ENCODE peak calls at places on chromosomes 1 and 21, in eight cellular contexts. One of them, this sample, is unnamed.

GRCh38 chr1:41037116-41037903 is 15.8 kb upstream of the SLFNL1 start:
- DNase-seq in stimulated activated CD8-positive, alpha-beta memory T cell treated with anti-CD3 and anti-CD28 coated beads, Interleukin-7, amount 100 ng/mL, for 4 hours: no peak
- DNase-seq in RPMI7951: no peak
- DNase-seq in stimulated activated CD4-positive, alpha-beta T cell treated with anti-CD3 and anti-CD28 coated beads, Interleukin-2, amount 100 ng/mL, for 48 hours: no peak
- DNase-seq in left lung: no peak
- DNase-seq in GM23248: no peak
- DNase-seq in A549: no peak
- DNase-seq in activated CD8-positive, alpha-beta T cell treated with anti-CD3 and anti-CD28 coated beads, Interleukin-2, amount 10 ng/mL, durations not matched to agents 7 days and 5 days: no peak
- DNase-seq in this sample: no peak

GRCh38 chr1:207959141-207959825 is 48.4 kb upstream of the CD34 start:
- DNase-seq in left lung: peak; percentile 88
- DNase-seq in activated CD8-positive, alpha-beta T cell treated with anti-CD3 and anti-CD28 coated beads, Interleukin-2, amount 10 ng/mL, durations not matched to agents 7 days and 5 days: no peak
- DNase-seq in A549: no peak
- DNase-seq in stimulated activated CD4-positive, alpha-beta T cell treated with anti-CD3 and anti-CD28 coated beads, Interleukin-2, amount 100 ng/mL, for 48 hours: peak; percentile 9
- DNase-seq in GM23248: peak; percentile 80
- DNase-seq in stimulated activated CD8-positive, alpha-beta memory T cell treated with anti-CD3 and anti-CD28 coated beads, Interleukin-7, amount 100 ng/mL, for 4 hours: no peak
- DNase-seq in RPMI7951: no peak
- DNase-seq in this sample: peak; percentile 92

GRCh38 chr1:1033009-1033587 is 13.2 kb downstream of the AGRN start:
- DNase-seq in RPMI7951: no peak
- DNase-seq in left lung: peak; percentile 91
- DNase-seq in GM23248: peak; percentile 82
- DNase-seq in stimulated activated CD8-positive, alpha-beta memory T cell treated with anti-CD3 and anti-CD28 coated beads, Interleukin-7, amount 100 ng/mL, for 4 hours: peak; percentile 93
- DNase-seq in A549: peak; percentile 43
- DNase-seq in stimulated activated CD4-positive, alpha-beta T cell treated with anti-CD3 and anti-CD28 coated beads, Interleukin-2, amount 100 ng/mL, for 48 hours: peak; percentile 93
- DNase-seq in activated CD8-positive, alpha-beta T cell treated with anti-CD3 and anti-CD28 coated beads, Interleukin-2, amount 10 ng/mL, durations not matched to agents 7 days and 5 days: peak; percentile 95
- DNase-seq in this sample: peak; percentile 92

GRCh38 chr1:84090447-84091244 is 53.4 kb upstream of the PRKACB start:
- DNase-seq in activated CD8-positive, alpha-beta T cell treated with anti-CD3 and anti-CD28 coated beads, Interleukin-2, amount 10 ng/mL, durations not matched to agents 7 days and 5 days: peak; percentile 27
- DNase-seq in stimulated activated CD4-positive, alpha-beta T cell treated with anti-CD3 and anti-CD28 coated beads, Interleukin-2, amount 100 ng/mL, for 48 hours: no peak
- DNase-seq in RPMI7951: no peak
- DNase-seq in GM23248: no peak
- DNase-seq in stimulated activated CD8-positive, alpha-beta memory T cell treated with anti-CD3 and anti-CD28 coated beads, Interleukin-7, amount 100 ng/mL, for 4 hours: no peak
- DNase-seq in A549: no peak
- DNase-seq in left lung: no peak
- DNase-seq in this sample: no peak

GRCh38 chr1:147080671-147081394 is 91.4 kb downstream of the PRKAB2 start:
- DNase-seq in activated CD8-positive, alpha-beta T cell treated with anti-CD3 and anti-CD28 coated beads, Interleukin-2, amount 10 ng/mL, durations not matched to agents 7 days and 5 days: no peak
- DNase-seq in stimulated activated CD8-positive, alpha-beta memory T cell treated with anti-CD3 and anti-CD28 coated beads, Interleukin-7, amount 100 ng/mL, for 4 hours: no peak
- DNase-seq in A549: no peak
- DNase-seq in stimulated activated CD4-positive, alpha-beta T cell treated with anti-CD3 and anti-CD28 coated beads, Interleukin-2, amount 100 ng/mL, for 48 hours: no peak
- DNase-seq in left lung: no peak
- DNase-seq in GM23248: no peak
- DNase-seq in RPMI7951: no peak
- DNase-seq in this sample: no peak

GRCh38 chr1:15206418-15207030 is 40.5 kb upstream of the FHAD1 start:
- DNase-seq in activated CD8-positive, alpha-beta T cell treated with anti-CD3 and anti-CD28 coated beads, Interleukin-2, amount 10 ng/mL, durations not matched to agents 7 days and 5 days: no peak
- DNase-seq in GM23248: no peak
- DNase-seq in RPMI7951: peak; percentile 65
- DNase-seq in stimulated activated CD4-positive, alpha-beta T cell treated with anti-CD3 and anti-CD28 coated beads, Interleukin-2, amount 100 ng/mL, for 48 hours: no peak
- DNase-seq in A549: no peak
- DNase-seq in left lung: no peak
- DNase-seq in stimulated activated CD8-positive, alpha-beta memory T cell treated with anti-CD3 and anti-CD28 coated beads, Interleukin-7, amount 100 ng/mL, for 4 hours: no peak
- DNase-seq in this sample: peak; percentile 62

GRCh38 chr1:21189906-21190500 is 13.3 kb upstream of the EIF4G3 start:
- DNase-seq in activated CD8-positive, alpha-beta T cell treated with anti-CD3 and anti-CD28 coated beads, Interleukin-2, amount 10 ng/mL, durations not matched to agents 7 days and 5 days: no peak
- DNase-seq in GM23248: no peak
- DNase-seq in stimulated activated CD4-positive, alpha-beta T cell treated with anti-CD3 and anti-CD28 coated beads, Interleukin-2, amount 100 ng/mL, for 48 hours: no peak
- DNase-seq in A549: no peak
- DNase-seq in left lung: no peak
- DNase-seq in stimulated activated CD8-positive, alpha-beta memory T cell treated with anti-CD3 and anti-CD28 coated beads, Interleukin-7, amount 100 ng/mL, for 4 hours: no peak
- DNase-seq in RPMI7951: no peak
- DNase-seq in this sample: no peak

GRCh38 chr1:5859766-5860165 is 132.5 kb downstream of the NPHP4 start:
- DNase-seq in RPMI7951: no peak
- DNase-seq in activated CD8-positive, alpha-beta T cell treated with anti-CD3 and anti-CD28 coated beads, Interleukin-2, amount 10 ng/mL, durations not matched to agents 7 days and 5 days: no peak
- DNase-seq in GM23248: no peak
- DNase-seq in A549: no peak
- DNase-seq in stimulated activated CD4-positive, alpha-beta T cell treated with anti-CD3 and anti-CD28 coated beads, Interleukin-2, amount 100 ng/mL, for 48 hours: no peak
- DNase-seq in stimulated activated CD8-positive, alpha-beta memory T cell treated with anti-CD3 and anti-CD28 coated beads, Interleukin-7, amount 100 ng/mL, for 4 hours: no peak
- DNase-seq in left lung: peak; percentile 61
- DNase-seq in this sample: no peak

GRCh38 chr1:225886159-225887029 is 2.6 kb downstream of the LEFTY1 start:
- DNase-seq in GM23248: no peak
- DNase-seq in stimulated activated CD8-positive, alpha-beta memory T cell treated with anti-CD3 and anti-CD28 coated beads, Interleukin-7, amount 100 ng/mL, for 4 hours: no peak
- DNase-seq in stimulated activated CD4-positive, alpha-beta T cell treated with anti-CD3 and anti-CD28 coated beads, Interleukin-2, amount 100 ng/mL, for 48 hours: no peak
- DNase-seq in activated CD8-positive, alpha-beta T cell treated with anti-CD3 and anti-CD28 coated beads, Interleukin-2, amount 10 ng/mL, durations not matched to agents 7 days and 5 days: no peak
- DNase-seq in A549: no peak
- DNase-seq in left lung: no peak
- DNase-seq in RPMI7951: peak; percentile 22
- DNase-seq in this sample: no peak

GRCh38 chr1:39646232-39647081 is 7.0 kb upstream of the HEYL start:
- DNase-seq in left lung: no peak
- DNase-seq in activated CD8-positive, alpha-beta T cell treated with anti-CD3 and anti-CD28 coated beads, Interleukin-2, amount 10 ng/mL, durations not matched to agents 7 days and 5 days: no peak
- DNase-seq in stimulated activated CD4-positive, alpha-beta T cell treated with anti-CD3 and anti-CD28 coated beads, Interleukin-2, amount 100 ng/mL, for 48 hours: no peak
- DNase-seq in GM23248: peak; percentile 64
- DNase-seq in stimulated activated CD8-positive, alpha-beta memory T cell treated with anti-CD3 and anti-CD28 coated beads, Interleukin-7, amount 100 ng/mL, for 4 hours: no peak
- DNase-seq in RPMI7951: peak; percentile 80
- DNase-seq in A549: no peak
- DNase-seq in this sample: peak; percentile 72

GRCh38 chr1:87200875-87201638 is 127.6 kb upstream of the LMO4 start:
- DNase-seq in GM23248: no peak
- DNase-seq in left lung: no peak
- DNase-seq in activated CD8-positive, alpha-beta T cell treated with anti-CD3 and anti-CD28 coated beads, Interleukin-2, amount 10 ng/mL, durations not matched to agents 7 days and 5 days: no peak
- DNase-seq in stimulated activated CD8-positive, alpha-beta memory T cell treated with anti-CD3 and anti-CD28 coated beads, Interleukin-7, amount 100 ng/mL, for 4 hours: no peak
- DNase-seq in stimulated activated CD4-positive, alpha-beta T cell treated with anti-CD3 and anti-CD28 coated beads, Interleukin-2, amount 100 ng/mL, for 48 hours: no peak
- DNase-seq in RPMI7951: no peak
- DNase-seq in A549: no peak
- DNase-seq in this sample: no peak

GRCh38 chr1:212285685-212286436 is 651 bp downstream of the PPP2R5A start:
- DNase-seq in activated CD8-positive, alpha-beta T cell treated with anti-CD3 and anti-CD28 coated beads, Interleukin-2, amount 10 ng/mL, durations not matched to agents 7 days and 5 days: peak; percentile 78
- DNase-seq in RPMI7951: peak; percentile 46
- DNase-seq in A549: peak; percentile 62
- DNase-seq in left lung: peak; percentile 93
- DNase-seq in stimulated activated CD8-positive, alpha-beta memory T cell treated with anti-CD3 and anti-CD28 coated beads, Interleukin-7, amount 100 ng/mL, for 4 hours: peak; percentile 67
- DNase-seq in stimulated activated CD4-positive, alpha-beta T cell treated with anti-CD3 and anti-CD28 coated beads, Interleukin-2, amount 100 ng/mL, for 48 hours: peak; percentile 62
- DNase-seq in GM23248: peak; percentile 83
- DNase-seq in this sample: peak; percentile 90

GRCh38 chr1:160621633-160622413 is 25.0 kb downstream of the SLAMF1 start:
- DNase-seq in left lung: no peak
- DNase-seq in stimulated activated CD4-positive, alpha-beta T cell treated with anti-CD3 and anti-CD28 coated beads, Interleukin-2, amount 100 ng/mL, for 48 hours: no peak
- DNase-seq in activated CD8-positive, alpha-beta T cell treated with anti-CD3 and anti-CD28 coated beads, Interleukin-2, amount 10 ng/mL, durations not matched to agents 7 days and 5 days: no peak
- DNase-seq in stimulated activated CD8-positive, alpha-beta memory T cell treated with anti-CD3 and anti-CD28 coated beads, Interleukin-7, amount 100 ng/mL, for 4 hours: no peak
- DNase-seq in GM23248: no peak
- DNase-seq in A549: no peak
- DNase-seq in RPMI7951: no peak
- DNase-seq in this sample: no peak

GRCh38 chr1:31977361-31978131 is 36.1 kb upstream of the KHDRBS1 start:
- DNase-seq in left lung: no peak
- DNase-seq in RPMI7951: peak; percentile 53
- DNase-seq in stimulated activated CD8-positive, alpha-beta memory T cell treated with anti-CD3 and anti-CD28 coated beads, Interleukin-7, amount 100 ng/mL, for 4 hours: no peak
- DNase-seq in stimulated activated CD4-positive, alpha-beta T cell treated with anti-CD3 and anti-CD28 coated beads, Interleukin-2, amount 100 ng/mL, for 48 hours: no peak
- DNase-seq in activated CD8-positive, alpha-beta T cell treated with anti-CD3 and anti-CD28 coated beads, Interleukin-2, amount 10 ng/mL, durations not matched to agents 7 days and 5 days: no peak
- DNase-seq in GM23248: peak; percentile 65
- DNase-seq in A549: peak; percentile 65
- DNase-seq in this sample: no peak

GRCh38 chr1:1021010-1021845 is 1.3 kb downstream of the AGRN start:
- DNase-seq in activated CD8-positive, alpha-beta T cell treated with anti-CD3 and anti-CD28 coated beads, Interleukin-2, amount 10 ng/mL, durations not matched to agents 7 days and 5 days: no peak
- DNase-seq in stimulated activated CD4-positive, alpha-beta T cell treated with anti-CD3 and anti-CD28 coated beads, Interleukin-2, amount 100 ng/mL, for 48 hours: no peak
- DNase-seq in RPMI7951: peak; percentile 91
- DNase-seq in left lung: peak; percentile 91
- DNase-seq in A549: peak; percentile 78
- DNase-seq in stimulated activated CD8-positive, alpha-beta memory T cell treated with anti-CD3 and anti-CD28 coated beads, Interleukin-7, amount 100 ng/mL, for 4 hours: no peak
- DNase-seq in GM23248: peak; percentile 78
- DNase-seq in this sample: no peak

GRCh38 chr1:236916131-236916800 is 88.0 kb downstream of the MT1HL1 start:
- DNase-seq in GM23248: no peak
- DNase-seq in stimulated activated CD4-positive, alpha-beta T cell treated with anti-CD3 and anti-CD28 coated beads, Interleukin-2, amount 100 ng/mL, for 48 hours: no peak
- DNase-seq in A549: no peak
- DNase-seq in left lung: no peak
- DNase-seq in activated CD8-positive, alpha-beta T cell treated with anti-CD3 and anti-CD28 coated beads, Interleukin-2, amount 10 ng/mL, durations not matched to agents 7 days and 5 days: no peak
- DNase-seq in RPMI7951: no peak
- DNase-seq in stimulated activated CD8-positive, alpha-beta memory T cell treated with anti-CD3 and anti-CD28 coated beads, Interleukin-7, amount 100 ng/mL, for 4 hours: no peak
- DNase-seq in this sample: no peak

GRCh38 chr1:199010933-199011332 is 372.1 kb downstream of the PTPRC start:
- DNase-seq in activated CD8-positive, alpha-beta T cell treated with anti-CD3 and anti-CD28 coated beads, Interleukin-2, amount 10 ng/mL, durations not matched to agents 7 days and 5 days: no peak
- DNase-seq in left lung: no peak
- DNase-seq in stimulated activated CD4-positive, alpha-beta T cell treated with anti-CD3 and anti-CD28 coated beads, Interleukin-2, amount 100 ng/mL, for 48 hours: no peak
- DNase-seq in A549: no peak
- DNase-seq in RPMI7951: no peak
- DNase-seq in stimulated activated CD8-positive, alpha-beta memory T cell treated with anti-CD3 and anti-CD28 coated beads, Interleukin-7, amount 100 ng/mL, for 4 hours: no peak
- DNase-seq in GM23248: peak; percentile 21
- DNase-seq in this sample: no peak

GRCh38 chr1:45518910-45519309 is 2.8 kb downstream of the PRDX1 start:
- DNase-seq in stimulated activated CD8-positive, alpha-beta memory T cell treated with anti-CD3 and anti-CD28 coated beads, Interleukin-7, amount 100 ng/mL, for 4 hours: no peak
- DNase-seq in A549: no peak
- DNase-seq in RPMI7951: peak; percentile 35
- DNase-seq in left lung: no peak
- DNase-seq in activated CD8-positive, alpha-beta T cell treated with anti-CD3 and anti-CD28 coated beads, Interleukin-2, amount 10 ng/mL, durations not matched to agents 7 days and 5 days: no peak
- DNase-seq in GM23248: no peak
- DNase-seq in stimulated activated CD4-positive, alpha-beta T cell treated with anti-CD3 and anti-CD28 coated beads, Interleukin-2, amount 100 ng/mL, for 48 hours: no peak
- DNase-seq in this sample: no peak

GRCh38 chr1:44581205-44581604 is 93.1 kb downstream of the TMEM53 start:
- DNase-seq in stimulated activated CD4-positive, alpha-beta T cell treated with anti-CD3 and anti-CD28 coated beads, Interleukin-2, amount 100 ng/mL, for 48 hours: no peak
- DNase-seq in A549: no peak
- DNase-seq in activated CD8-positive, alpha-beta T cell treated with anti-CD3 and anti-CD28 coated beads, Interleukin-2, amount 10 ng/mL, durations not matched to agents 7 days and 5 days: no peak
- DNase-seq in GM23248: no peak
- DNase-seq in left lung: no peak
- DNase-seq in RPMI7951: no peak
- DNase-seq in stimulated activated CD8-positive, alpha-beta memory T cell treated with anti-CD3 and anti-CD28 coated beads, Interleukin-7, amount 100 ng/mL, for 4 hours: no peak
- DNase-seq in this sample: no peak

GRCh38 chr1:213260322-213261075 is 209.5 kb downstream of the RPS6KC1 start:
- DNase-seq in stimulated activated CD4-positive, alpha-beta T cell treated with anti-CD3 and anti-CD28 coated beads, Interleukin-2, amount 100 ng/mL, for 48 hours: no peak
- DNase-seq in left lung: no peak
- DNase-seq in stimulated activated CD8-positive, alpha-beta memory T cell treated with anti-CD3 and anti-CD28 coated beads, Interleukin-7, amount 100 ng/mL, for 4 hours: no peak
- DNase-seq in RPMI7951: no peak
- DNase-seq in GM23248: no peak
- DNase-seq in activated CD8-positive, alpha-beta T cell treated with anti-CD3 and anti-CD28 coated beads, Interleukin-2, amount 10 ng/mL, durations not matched to agents 7 days and 5 days: no peak
- DNase-seq in A549: no peak
- DNase-seq in this sample: no peak

GRCh38 chr1:12594966-12595838 is 22.8 kb downstream of the DHRS3 start:
- DNase-seq in activated CD8-positive, alpha-beta T cell treated with anti-CD3 and anti-CD28 coated beads, Interleukin-2, amount 10 ng/mL, durations not matched to agents 7 days and 5 days: peak; percentile 48
- DNase-seq in stimulated activated CD8-positive, alpha-beta memory T cell treated with anti-CD3 and anti-CD28 coated beads, Interleukin-7, amount 100 ng/mL, for 4 hours: peak; percentile 26
- DNase-seq in RPMI7951: peak; percentile 66
- DNase-seq in stimulated activated CD4-positive, alpha-beta T cell treated with anti-CD3 and anti-CD28 coated beads, Interleukin-2, amount 100 ng/mL, for 48 hours: peak; percentile 21
- DNase-seq in A549: peak; percentile 80
- DNase-seq in GM23248: peak; percentile 88
- DNase-seq in left lung: peak; percentile 87
- DNase-seq in this sample: peak; percentile 91

GRCh38 chr21:27225142-27225541 is 258.3 kb upstream of the ADAMTS5 start:
- DNase-seq in left lung: no peak
- DNase-seq in stimulated activated CD8-positive, alpha-beta memory T cell treated with anti-CD3 and anti-CD28 coated beads, Interleukin-7, amount 100 ng/mL, for 4 hours: no peak
- DNase-seq in A549: no peak
- DNase-seq in GM23248: peak; percentile 55
- DNase-seq in activated CD8-positive, alpha-beta T cell treated with anti-CD3 and anti-CD28 coated beads, Interleukin-2, amount 10 ng/mL, durations not matched to agents 7 days and 5 days: no peak
- DNase-seq in RPMI7951: no peak
- DNase-seq in stimulated activated CD4-positive, alpha-beta T cell treated with anti-CD3 and anti-CD28 coated beads, Interleukin-2, amount 100 ng/mL, for 48 hours: no peak
- DNase-seq in this sample: no peak

GRCh38 chr1:181430015-181430657 is 53.2 kb upstream of the CACNA1E start:
- DNase-seq in activated CD8-positive, alpha-beta T cell treated with anti-CD3 and anti-CD28 coated beads, Interleukin-2, amount 10 ng/mL, durations not matched to agents 7 days and 5 days: no peak
- DNase-seq in GM23248: no peak
- DNase-seq in left lung: no peak
- DNase-seq in stimulated activated CD8-positive, alpha-beta memory T cell treated with anti-CD3 and anti-CD28 coated beads, Interleukin-7, amount 100 ng/mL, for 4 hours: no peak
- DNase-seq in RPMI7951: peak; percentile 28
- DNase-seq in A549: no peak
- DNase-seq in stimulated activated CD4-positive, alpha-beta T cell treated with anti-CD3 and anti-CD28 coated beads, Interleukin-2, amount 100 ng/mL, for 48 hours: no peak
- DNase-seq in this sample: no peak

GRCh38 chr1:53508991-53509663 is 49.9 kb downstream of the DMRTB1 start:
- DNase-seq in stimulated activated CD4-positive, alpha-beta T cell treated with anti-CD3 and anti-CD28 coated beads, Interleukin-2, amount 100 ng/mL, for 48 hours: no peak
- DNase-seq in RPMI7951: peak; percentile 50
- DNase-seq in GM23248: peak; percentile 47
- DNase-seq in A549: no peak
- DNase-seq in activated CD8-positive, alpha-beta T cell treated with anti-CD3 and anti-CD28 coated beads, Interleukin-2, amount 10 ng/mL, durations not matched to agents 7 days and 5 days: no peak
- DNase-seq in stimulated activated CD8-positive, alpha-beta memory T cell treated with anti-CD3 and anti-CD28 coated beads, Interleukin-7, amount 100 ng/mL, for 4 hours: no peak
- DNase-seq in left lung: peak; percentile 75
- DNase-seq in this sample: no peak

GRCh38 chr1:36156329-36157114 is 562 bp downstream of the MAP7D1 start:
- DNase-seq in RPMI7951: peak; percentile 60
- DNase-seq in A549: peak; percentile 47
- DNase-seq in GM23248: peak; percentile 76
- DNase-seq in stimulated activated CD4-positive, alpha-beta T cell treated with anti-CD3 and anti-CD28 coated beads, Interleukin-2, amount 100 ng/mL, for 48 hours: peak; percentile 40
- DNase-seq in stimulated activated CD8-positive, alpha-beta memory T cell treated with anti-CD3 and anti-CD28 coated beads, Interleukin-7, amount 100 ng/mL, for 4 hours: peak; percentile 44
- DNase-seq in activated CD8-positive, alpha-beta T cell treated with anti-CD3 and anti-CD28 coated beads, Interleukin-2, amount 10 ng/mL, durations not matched to agents 7 days and 5 days: peak; percentile 75
- DNase-seq in left lung: peak; percentile 91
- DNase-seq in this sample: peak; percentile 90

GRCh38 chr1:148263128-148263905 is 111.2 kb upstream of the NBPF11 start:
- DNase-seq in activated CD8-positive, alpha-beta T cell treated with anti-CD3 and anti-CD28 coated beads, Interleukin-2, amount 10 ng/mL, durations not matched to agents 7 days and 5 days: peak; percentile 73
- DNase-seq in stimulated activated CD8-positive, alpha-beta memory T cell treated with anti-CD3 and anti-CD28 coated beads, Interleukin-7, amount 100 ng/mL, for 4 hours: peak; percentile 36
- DNase-seq in A549: peak; percentile 92
- DNase-seq in GM23248: peak; percentile 78
- DNase-seq in stimulated activated CD4-positive, alpha-beta T cell treated with anti-CD3 and anti-CD28 coated beads, Interleukin-2, amount 100 ng/mL, for 48 hours: peak; percentile 67
- DNase-seq in RPMI7951: peak; percentile 52
- DNase-seq in left lung: peak; percentile 85
- DNase-seq in this sample: peak; percentile 80

GRCh38 chr1:52738148-52738547 is 11.9 kb downstream of the ZYG11B start:
- DNase-seq in left lung: no peak
- DNase-seq in RPMI7951: no peak
- DNase-seq in stimulated activated CD4-positive, alpha-beta T cell treated with anti-CD3 and anti-CD28 coated beads, Interleukin-2, amount 100 ng/mL, for 48 hours: no peak
- DNase-seq in stimulated activated CD8-positive, alpha-beta memory T cell treated with anti-CD3 and anti-CD28 coated beads, Interleukin-7, amount 100 ng/mL, for 4 hours: no peak
- DNase-seq in A549: no peak
- DNase-seq in activated CD8-positive, alpha-beta T cell treated with anti-CD3 and anti-CD28 coated beads, Interleukin-2, amount 10 ng/mL, durations not matched to agents 7 days and 5 days: no peak
- DNase-seq in GM23248: no peak
- DNase-seq in this sample: no peak

GRCh38 chr1:27520651-27521050 is 30.7 kb upstream of the WASF2 start:
- DNase-seq in A549: no peak
- DNase-seq in stimulated activated CD4-positive, alpha-beta T cell treated with anti-CD3 and anti-CD28 coated beads, Interleukin-2, amount 100 ng/mL, for 48 hours: no peak
- DNase-seq in left lung: no peak
- DNase-seq in activated CD8-positive, alpha-beta T cell treated with anti-CD3 and anti-CD28 coated beads, Interleukin-2, amount 10 ng/mL, durations not matched to agents 7 days and 5 days: no peak
- DNase-seq in RPMI7951: no peak
- DNase-seq in GM23248: no peak
- DNase-seq in stimulated activated CD8-positive, alpha-beta memory T cell treated with anti-CD3 and anti-CD28 coated beads, Interleukin-7, amount 100 ng/mL, for 4 hours: no peak
- DNase-seq in this sample: no peak

GRCh38 chr21:21997390-21998333 is 999.5 kb downstream of the NCAM2 start:
- DNase-seq in stimulated activated CD8-positive, alpha-beta memory T cell treated with anti-CD3 and anti-CD28 coated beads, Interleukin-7, amount 100 ng/mL, for 4 hours: no peak
- DNase-seq in activated CD8-positive, alpha-beta T cell treated with anti-CD3 and anti-CD28 coated beads, Interleukin-2, amount 10 ng/mL, durations not matched to agents 7 days and 5 days: peak; percentile 58
- DNase-seq in GM23248: no peak
- DNase-seq in RPMI7951: peak; percentile 2
- DNase-seq in stimulated activated CD4-positive, alpha-beta T cell treated with anti-CD3 and anti-CD28 coated beads, Interleukin-2, amount 100 ng/mL, for 48 hours: no peak
- DNase-seq in left lung: no peak
- DNase-seq in A549: no peak
- DNase-seq in this sample: no peak

GRCh38 chr1:85417876-85418275 is 47.1 kb downstream of the DDAH1 start:
- DNase-seq in A549: no peak
- DNase-seq in GM23248: no peak
- DNase-seq in activated CD8-positive, alpha-beta T cell treated with anti-CD3 and anti-CD28 coated beads, Interleukin-2, amount 10 ng/mL, durations not matched to agents 7 days and 5 days: no peak
- DNase-seq in stimulated activated CD4-positive, alpha-beta T cell treated with anti-CD3 and anti-CD28 coated beads, Interleukin-2, amount 100 ng/mL, for 48 hours: no peak
- DNase-seq in left lung: no peak
- DNase-seq in RPMI7951: no peak
- DNase-seq in stimulated activated CD8-positive, alpha-beta memory T cell treated with anti-CD3 and anti-CD28 coated beads, Interleukin-7, amount 100 ng/mL, for 4 hours: no peak
- DNase-seq in this sample: no peak

GRCh38 chr1:55775007-55775406 is 559.8 kb upstream of the USP24 start:
- DNase-seq in stimulated activated CD4-positive, alpha-beta T cell treated with anti-CD3 and anti-CD28 coated beads, Interleukin-2, amount 100 ng/mL, for 48 hours: no peak
- DNase-seq in left lung: no peak
- DNase-seq in GM23248: no peak
- DNase-seq in A549: no peak
- DNase-seq in activated CD8-positive, alpha-beta T cell treated with anti-CD3 and anti-CD28 coated beads, Interleukin-2, amount 10 ng/mL, durations not matched to agents 7 days and 5 days: no peak
- DNase-seq in stimulated activated CD8-positive, alpha-beta memory T cell treated with anti-CD3 and anti-CD28 coated beads, Interleukin-7, amount 100 ng/mL, for 4 hours: no peak
- DNase-seq in RPMI7951: peak; percentile 68
- DNase-seq in this sample: no peak

GRCh38 chr1:19420606-19421005 is 64.7 kb downstream of the CAPZB start:
- DNase-seq in left lung: no peak
- DNase-seq in A549: no peak
- DNase-seq in RPMI7951: no peak
- DNase-seq in GM23248: no peak
- DNase-seq in stimulated activated CD4-positive, alpha-beta T cell treated with anti-CD3 and anti-CD28 coated beads, Interleukin-2, amount 100 ng/mL, for 48 hours: no peak
- DNase-seq in stimulated activated CD8-positive, alpha-beta memory T cell treated with anti-CD3 and anti-CD28 coated beads, Interleukin-7, amount 100 ng/mL, for 4 hours: no peak
- DNase-seq in activated CD8-positive, alpha-beta T cell treated with anti-CD3 and anti-CD28 coated beads, Interleukin-2, amount 10 ng/mL, durations not matched to agents 7 days and 5 days: no peak
- DNase-seq in this sample: no peak

GRCh38 chr1:183635112-183635605 is 424 bp downstream of the ARPC5 start:
- DNase-seq in stimulated activated CD4-positive, alpha-beta T cell treated with anti-CD3 and anti-CD28 coated beads, Interleukin-2, amount 100 ng/mL, for 48 hours: peak; percentile 16
- DNase-seq in GM23248: peak; percentile 67
- DNase-seq in activated CD8-positive, alpha-beta T cell treated with anti-CD3 and anti-CD28 coated beads, Interleukin-2, amount 10 ng/mL, durations not matched to agents 7 days and 5 days: peak; percentile 33
- DNase-seq in A549: no peak
- DNase-seq in left lung: peak; percentile 91
- DNase-seq in stimulated activated CD8-positive, alpha-beta memory T cell treated with anti-CD3 and anti-CD28 coated beads, Interleukin-7, amount 100 ng/mL, for 4 hours: peak; percentile 5
- DNase-seq in RPMI7951: peak; percentile 37
- DNase-seq in this sample: peak; percentile 77

GRCh38 chr21:17819878-17820232 is 699 bp upstream of the C21orf91 start:
- DNase-seq in stimulated activated CD8-positive, alpha-beta memory T cell treated with anti-CD3 and anti-CD28 coated beads, Interleukin-7, amount 100 ng/mL, for 4 hours: no peak
- DNase-seq in stimulated activated CD4-positive, alpha-beta T cell treated with anti-CD3 and anti-CD28 coated beads, Interleukin-2, amount 100 ng/mL, for 48 hours: no peak
- DNase-seq in left lung: no peak
- DNase-seq in activated CD8-positive, alpha-beta T cell treated with anti-CD3 and anti-CD28 coated beads, Interleukin-2, amount 10 ng/mL, durations not matched to agents 7 days and 5 days: no peak
- DNase-seq in A549: no peak
- DNase-seq in GM23248: no peak
- DNase-seq in RPMI7951: no peak
- DNase-seq in this sample: no peak

This sample was measured in aorta.